ENCODE peak calls at places on chromosomes 7 and 10, in six cellular contexts. One of them, this sample, is unnamed.

GRCh38 chr7:35983585-35983984 is 169.5 kb upstream of the EEPD1 start:
- DNase-seq in GM12865: no peak
- DNase-seq in epithelial cell of proximal tubule: no peak
- DNase-seq in fibroblast of lung: no peak
- DNase-seq in AG09319: no peak
- DNase-seq in GM20000: no peak
- DNase-seq in this sample: no peak

GRCh38 chr10:99315853-99316252 is 13.3 kb upstream of the CNNM1 start:
- DNase-seq in GM12865: no peak
- DNase-seq in epithelial cell of proximal tubule: no peak
- DNase-seq in fibroblast of lung: no peak
- DNase-seq in AG09319: no peak
- DNase-seq in GM20000: no peak
- DNase-seq in this sample: no peak

GRCh38 chr10:86287966-86288579 is 78.5 kb downstream of the GRID1 start:
- DNase-seq in epithelial cell of proximal tubule: no peak
- DNase-seq in AG09319: no peak
- DNase-seq in GM20000: no peak
- DNase-seq in GM12865: peak
- DNase-seq in fibroblast of lung: no peak
- DNase-seq in this sample: no peak

GRCh38 chr10:113111260-113111659 is 161.2 kb downstream of the TCF7L2 start:
- DNase-seq in fibroblast of lung: no peak
- DNase-seq in GM20000: no peak
- DNase-seq in AG09319: no peak
- DNase-seq in epithelial cell of proximal tubule: no peak
- DNase-seq in GM12865: no peak
- DNase-seq in this sample: no peak

GRCh38 chr7:66627151-66627681 is 1.5 kb upstream of the KCTD7 start:
- DNase-seq in epithelial cell of proximal tubule: no peak
- DNase-seq in GM20000: peak
- DNase-seq in fibroblast of lung: no peak
- DNase-seq in AG09319: no peak
- DNase-seq in GM12865: peak
- DNase-seq in this sample: no peak

GRCh38 chr10:79608505-79609375 is 2.0 kb upstream of the SFTPA1 start:
- DNase-seq in GM12865: peak
- DNase-seq in epithelial cell of proximal tubule: no peak
- DNase-seq in fibroblast of lung: peak
- DNase-seq in AG09319: no peak
- DNase-seq in GM20000: peak
- DNase-seq in this sample: peak

GRCh38 chr10:58818889-58819288 is 306.2 kb downstream of the BICC1 start:
- DNase-seq in AG09319: peak
- DNase-seq in GM20000: no peak
- DNase-seq in fibroblast of lung: peak
- DNase-seq in GM12865: no peak
- DNase-seq in epithelial cell of proximal tubule: no peak
- DNase-seq in this sample: no peak

GRCh38 chr7:102973096-102973802 is 60.4 kb downstream of the LRRC17 start:
- DNase-seq in GM20000: no peak
- DNase-seq in GM12865: no peak
- DNase-seq in fibroblast of lung: peak
- DNase-seq in AG09319: no peak
- DNase-seq in epithelial cell of proximal tubule: no peak
- DNase-seq in this sample: no peak

GRCh38 chr10:132677096-132677904 is 108.6 kb downstream of the NKX6-2 start:
- DNase-seq in epithelial cell of proximal tubule: no peak
- DNase-seq in GM12865: no peak
- DNase-seq in AG09319: no peak
- DNase-seq in GM20000: no peak
- DNase-seq in fibroblast of lung: peak
- DNase-seq in this sample: peak

GRCh38 chr10:117729156-117729555 is 186.6 kb downstream of the EMX2 start:
- DNase-seq in GM20000: no peak
- DNase-seq in AG09319: no peak
- DNase-seq in GM12865: no peak
- DNase-seq in fibroblast of lung: no peak
- DNase-seq in epithelial cell of proximal tubule: no peak
- DNase-seq in this sample: no peak

GRCh38 chr7:5395246-5395645 is 28.4 kb downstream of the TNRC18 start:
- DNase-seq in fibroblast of lung: no peak
- DNase-seq in GM12865: no peak
- DNase-seq in epithelial cell of proximal tubule: no peak
- DNase-seq in GM20000: peak
- DNase-seq in AG09319: no peak
- DNase-seq in this sample: no peak

GRCh38 chr10:105239311-105240215 is 598.5 kb downstream of the SORCS3 start:
- DNase-seq in AG09319: no peak
- DNase-seq in GM12865: no peak
- DNase-seq in epithelial cell of proximal tubule: no peak
- DNase-seq in GM20000: no peak
- DNase-seq in fibroblast of lung: no peak
- DNase-seq in this sample: peak

GRCh38 chr7:1917221-1918062 is 247.4 kb downstream of the ELFN1 start:
- DNase-seq in GM12865: no peak
- DNase-seq in AG09319: no peak
- DNase-seq in fibroblast of lung: peak
- DNase-seq in epithelial cell of proximal tubule: no peak
- DNase-seq in GM20000: no peak
- DNase-seq in this sample: no peak

GRCh38 chr10:112082134-112082533 is 101.4 kb downstream of the GPAM start:
- DNase-seq in GM20000: no peak
- DNase-seq in fibroblast of lung: no peak
- DNase-seq in epithelial cell of proximal tubule: no peak
- DNase-seq in AG09319: no peak
- DNase-seq in GM12865: no peak
- DNase-seq in this sample: no peak

GRCh38 chr10:103814626-103815370 is 40.6 kb downstream of the SH3PXD2A start:
- DNase-seq in GM12865: no peak
- DNase-seq in GM20000: no peak
- DNase-seq in fibroblast of lung: no peak
- DNase-seq in AG09319: peak
- DNase-seq in epithelial cell of proximal tubule: no peak
- DNase-seq in this sample: no peak

GRCh38 chr7:84924341-84924740 is 262.5 kb downstream of the SEMA3D start:
- DNase-seq in epithelial cell of proximal tubule: no peak
- DNase-seq in GM20000: no peak
- DNase-seq in fibroblast of lung: no peak
- DNase-seq in AG09319: no peak
- DNase-seq in GM12865: no peak
- DNase-seq in this sample: no peak

GRCh38 chr10:133455196-133455595 is 1.5 kb downstream of the SCART1 start:
- DNase-seq in fibroblast of lung: no peak
- DNase-seq in epithelial cell of proximal tubule: no peak
- DNase-seq in AG09319: no peak
- DNase-seq in GM12865: no peak
- DNase-seq in GM20000: no peak
- DNase-seq in this sample: no peak

GRCh38 chr7:127591189-127591588 is 2.3 kb upstream of the FSCN3 start:
- DNase-seq in epithelial cell of proximal tubule: no peak
- DNase-seq in fibroblast of lung: no peak
- DNase-seq in GM12865: no peak
- DNase-seq in AG09319: no peak
- DNase-seq in GM20000: no peak
- DNase-seq in this sample: no peak

GRCh38 chr10:101001225-101002035 is 1.8 kb downstream of the LZTS2 start:
- DNase-seq in AG09319: peak
- DNase-seq in GM12865: no peak
- DNase-seq in GM20000: no peak
- DNase-seq in epithelial cell of proximal tubule: no peak
- DNase-seq in fibroblast of lung: peak
- DNase-seq in this sample: peak

GRCh38 chr7:128226132-128226980 is 14.7 kb upstream of the LEP start:
- DNase-seq in GM20000: no peak
- DNase-seq in AG09319: no peak
- DNase-seq in GM12865: no peak
- DNase-seq in fibroblast of lung: no peak
- DNase-seq in epithelial cell of proximal tubule: no peak
- DNase-seq in this sample: no peak

GRCh38 chr7:108613147-108613948 is 43.7 kb downstream of the DNAJB9 start:
- DNase-seq in epithelial cell of proximal tubule: no peak
- DNase-seq in GM12865: peak
- DNase-seq in GM20000: peak
- DNase-seq in AG09319: no peak
- DNase-seq in fibroblast of lung: peak
- DNase-seq in this sample: no peak

GRCh38 chr7:64599341-64599740 is 36.5 kb upstream of the ZNF680 start:
- DNase-seq in fibroblast of lung: no peak
- DNase-seq in epithelial cell of proximal tubule: no peak
- DNase-seq in GM20000: no peak
- DNase-seq in GM12865: no peak
- DNase-seq in AG09319: no peak
- DNase-seq in this sample: no peak

GRCh38 chr7:33750177-33750576 is 155.2 kb upstream of the BMPER start:
- DNase-seq in epithelial cell of proximal tubule: no peak
- DNase-seq in AG09319: no peak
- DNase-seq in GM12865: peak
- DNase-seq in GM20000: no peak
- DNase-seq in fibroblast of lung: peak
- DNase-seq in this sample: no peak

GRCh38 chr7:127021857-127022256 is 230.9 kb downstream of the GRM8 start:
- DNase-seq in epithelial cell of proximal tubule: no peak
- DNase-seq in GM20000: no peak
- DNase-seq in GM12865: no peak
- DNase-seq in AG09319: no peak
- DNase-seq in fibroblast of lung: no peak
- DNase-seq in this sample: peak

GRCh38 chr7:70349819-70350218 is 751.5 kb downstream of the AUTS2 start:
- DNase-seq in epithelial cell of proximal tubule: no peak
- DNase-seq in GM12865: no peak
- DNase-seq in GM20000: no peak
- DNase-seq in fibroblast of lung: no peak
- DNase-seq in AG09319: no peak
- DNase-seq in this sample: no peak
- TF ChIP-seq CTCF in epithelial cell of proximal tubule: no peak
- TF ChIP-seq CTCF in GM12865: no peak
- TF ChIP-seq CTCF in GM20000: no peak
- TF ChIP-seq CTCF in fibroblast of lung: no peak
- TF ChIP-seq CTCF in AG09319: no peak
- TF ChIP-seq CTCF in this sample: no peak

GRCh38 chr7:155407799-155408198 is 50.1 kb upstream of the EN2 start:
- DNase-seq in GM20000: no peak
- DNase-seq in epithelial cell of proximal tubule: no peak
- DNase-seq in AG09319: no peak
- DNase-seq in GM12865: no peak
- DNase-seq in fibroblast of lung: no peak
- DNase-seq in this sample: no peak

GRCh38 chr7:155408657-155409586 is 49.0 kb upstream of the EN2 start:
- DNase-seq in fibroblast of lung: no peak
- DNase-seq in AG09319: no peak
- DNase-seq in epithelial cell of proximal tubule: no peak
- DNase-seq in GM12865: peak
- DNase-seq in GM20000: peak
- DNase-seq in this sample: no peak

GRCh38 chr7:155404976-155405375 is 53.0 kb upstream of the EN2 start:
- DNase-seq in epithelial cell of proximal tubule: no peak
- DNase-seq in GM12865: no peak
- DNase-seq in fibroblast of lung: no peak
- DNase-seq in GM20000: peak
- DNase-seq in AG09319: no peak
- DNase-seq in this sample: no peak

GRCh38 chr7:155402941-155403340 is 55.0 kb upstream of the EN2 start:
- DNase-seq in epithelial cell of proximal tubule: no peak
- DNase-seq in AG09319: no peak
- DNase-seq in GM20000: no peak
- DNase-seq in GM12865: no peak
- DNase-seq in fibroblast of lung: no peak
- DNase-seq in this sample: no peak

DNA sequence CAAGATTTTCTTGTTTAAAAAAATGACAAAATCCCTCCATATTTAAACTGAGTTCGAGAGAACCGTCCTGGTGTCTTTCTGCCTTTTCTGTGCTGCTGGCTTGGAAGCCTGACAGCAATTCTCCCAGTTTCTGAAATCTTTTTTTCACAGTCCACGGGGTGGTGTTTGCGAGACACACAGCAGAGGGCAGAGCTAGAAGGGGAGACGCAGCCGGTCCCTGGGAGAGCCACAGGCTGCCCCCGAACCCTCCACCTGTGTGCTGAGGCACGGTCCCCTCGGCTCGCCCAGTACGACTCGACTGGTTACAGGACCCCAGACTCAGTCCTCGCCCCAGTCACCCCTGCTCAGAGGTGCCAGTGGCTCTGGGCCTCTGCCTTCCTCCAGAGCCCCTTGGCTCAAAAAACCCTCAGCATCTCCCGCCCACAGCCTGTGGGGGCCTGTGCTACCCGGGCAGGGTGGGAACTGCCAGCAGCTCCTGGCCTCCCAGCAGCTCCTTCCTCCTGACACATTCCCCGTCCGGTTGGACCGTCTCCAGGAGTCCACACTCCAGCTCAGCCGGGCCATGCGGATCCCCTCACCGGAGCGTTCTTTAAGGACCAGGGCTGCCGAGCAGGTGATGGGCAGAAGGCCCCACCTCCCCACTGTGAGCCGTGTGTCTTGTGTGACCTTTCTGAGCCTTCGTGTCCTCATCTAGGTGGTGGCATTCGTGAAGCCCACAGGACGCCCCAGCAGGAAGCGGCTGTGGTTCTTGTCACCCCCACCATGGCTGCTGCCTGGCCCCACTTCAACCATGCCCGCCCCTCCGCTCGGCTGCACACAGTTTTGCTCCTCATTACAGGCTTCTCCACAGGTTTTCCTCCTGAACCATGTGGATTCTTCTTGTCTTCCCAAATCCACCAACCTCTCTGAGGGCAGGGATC is 52.3 kb upstream of the EN2 start:
- DNase-seq in GM12865: no peak
- DNase-seq in AG09319: no peak
- DNase-seq in epithelial cell of proximal tubule: no peak
- DNase-seq in GM20000: peak
- DNase-seq in fibroblast of lung: no peak
- DNase-seq in this sample: no peak
- TF ChIP-seq CTCF in GM12865: no peak
- TF ChIP-seq CTCF in AG09319: no peak
- TF ChIP-seq CTCF in epithelial cell of proximal tubule: peak
- TF ChIP-seq CTCF in GM20000: no peak
- TF ChIP-seq CTCF in fibroblast of lung: no peak
- TF ChIP-seq CTCF in this sample: no peak

DNA sequence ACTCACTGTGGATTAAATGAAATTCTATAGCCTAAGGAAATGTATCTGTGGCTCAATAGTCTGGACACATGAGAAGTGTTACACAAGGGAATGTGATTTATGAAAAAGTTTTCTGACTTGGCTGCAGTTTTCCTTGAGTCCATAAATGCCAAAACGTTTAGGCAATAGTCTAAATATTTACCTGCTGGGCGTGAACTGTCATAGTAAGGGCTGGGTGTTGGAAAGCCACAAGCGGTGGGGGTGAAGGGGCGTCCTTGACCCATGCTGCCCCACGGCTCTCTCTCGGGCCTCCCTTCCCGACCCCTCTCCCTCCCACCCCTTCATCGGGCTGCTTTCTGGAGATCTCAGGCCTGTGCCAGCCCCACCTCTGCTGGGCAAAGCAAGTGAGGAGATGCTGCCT is 223.7 kb downstream of the BUB3 start:
- DNase-seq in epithelial cell of proximal tubule: no peak
- DNase-seq in fibroblast of lung: no peak
- DNase-seq in GM20000: no peak
- DNase-seq in AG09319: no peak
- DNase-seq in GM12865: no peak
- DNase-seq in this sample: no peak
- TF ChIP-seq CTCF in epithelial cell of proximal tubule: no peak
- TF ChIP-seq CTCF in fibroblast of lung: no peak
- TF ChIP-seq CTCF in GM20000: no peak
- TF ChIP-seq CTCF in AG09319: no peak
- TF ChIP-seq CTCF in GM12865: no peak
- TF ChIP-seq CTCF in this sample: no peak

GRCh38 chr10:91088300-91089140 is 131.9 kb upstream of the PCGF5 start:
- DNase-seq in epithelial cell of proximal tubule: no peak
- DNase-seq in GM20000: peak
- DNase-seq in GM12865: peak
- DNase-seq in AG09319: no peak
- DNase-seq in fibroblast of lung: peak
- DNase-seq in this sample: no peak
- TF ChIP-seq CTCF in epithelial cell of proximal tubule: peak
- TF ChIP-seq CTCF in GM20000: no peak
- TF ChIP-seq CTCF in GM12865: no peak
- TF ChIP-seq CTCF in AG09319: peak
- TF ChIP-seq CTCF in fibroblast of lung: peak
- TF ChIP-seq CTCF in this sample: no peak

This sample was measured in pancreas.